ENCODE peak calls at places on chromosomes 3 and 15, in six cellular contexts. D, G, R, A, H and C are unnamed samples.

GRCh38 chr3:46208167-46208704 is at the start of gene CCR1:
- DNase-seq in A (peak; percentile 77), R (no peak), H (peak; percentile 35), G (no peak), D (peak; percentile 57), C (peak; percentile 66)

GRCh38 chr3:155202626-155203025 is 90.9 kb downstream of the STRIT1 start:
- DNase-seq in D (no peak), H (no peak), A (no peak), R (no peak), G (no peak), C (peak; percentile 19)

GRCh38 chr3:195196266-195196665 is 74.7 kb downstream of the XXYLT1 start:
- DNase-seq in R (no peak), A (peak; percentile 43), D (no peak), G (no peak), H (no peak), C (peak; percentile 69)

GRCh38 chr15:74954515-74954914 is 2.1 kb downstream of the RPP25 start:
- DNase-seq in H (peak; percentile 22), G (no peak), R (no peak), A (no peak), D (no peak), C (no peak)

GRCh38 chr3:150528359-150528797 is 17.9 kb downstream of the SERP1 start:
- DNase-seq in G (no peak), R (no peak), H (no peak), A (peak; percentile 39), D (no peak), C (peak; percentile 54)

GRCh38 chr15:44087578-44088190 is 107.4 kb downstream of the FRMD5 start:
- DNase-seq in H (no peak), R (peak; percentile 47), D (no peak), G (no peak), A (peak; percentile 91), C (peak; percentile 93)

GRCh38 chr3:168117853-168118313 is 22.2 kb upstream of the GOLIM4 start:
- DNase-seq in A (peak; percentile 54), D (no peak), G (no peak), H (no peak), R (no peak), C (peak; percentile 53)

GRCh38 chr3:186467969-186468368 is 76.2 kb downstream of the CRYGS start:
- DNase-seq in G (no peak), R (no peak), D (no peak), H (no peak), A (no peak), C (no peak)

GRCh38 chr3:127761101-127761802 is 61.1 kb downstream of the MGLL start:
- DNase-seq in D (peak; percentile 36), A (no peak), R (no peak), H (no peak), G (no peak), C (no peak)

GRCh38 chr3:185188816-185189215 is 36.0 kb upstream of the C3orf70 start:
- DNase-seq in D (no peak), A (no peak), G (peak; percentile 77), R (no peak), H (no peak), C (no peak)

GRCh38 chr3:128573160-128573559 is 77.5 kb downstream of the RPN1 start:
- DNase-seq in A (no peak), H (no peak), R (no peak), D (no peak), G (no peak), C (no peak)

GRCh38 chr15:36911322-36911944 is 188.9 kb downstream of the MEIS2 start:
- DNase-seq in G (peak; percentile 70), R (no peak), A (peak; percentile 70), D (no peak), H (no peak), C (peak; percentile 68)

GRCh38 chr15:35713733-35714132 is 167.8 kb upstream of the DPH6 start:
- DNase-seq in D (no peak), R (no peak), A (peak; percentile 69), G (no peak), H (no peak), C (peak; percentile 59)

GRCh38 chr15:40471105-40471777 is 457 bp downstream of the CHST14 start:
- DNase-seq in A (no peak), H (peak; percentile 41), D (peak; percentile 36), G (peak; percentile 23), R (no peak), C (peak; percentile 37)

GRCh38 chr3:71695000-71695482 is 30.2 kb downstream of the EIF4E3 start:
- DNase-seq in A (no peak), R (no peak), H (no peak), G (no peak), D (peak; percentile 58), C (no peak)

GRCh38 chr3:49790626-49791411 is 4.5 kb upstream of the IP6K1 start:
- DNase-seq in A (no peak), R (no peak), D (no peak), G (no peak), H (no peak), C (peak; percentile 73)